ENCODE peak calls at places on chromosomes 16 and 17, in ten cellular contexts. E is GM20000; G is NCI-H460; M is heart right ventricle; Q is activated T-cell treated with anti-CD3 and anti-CD28 coated beads, Interleukin-2, amount 50 U/mL, for 72 hours; J is stimulated activated CD8-positive, alpha-beta memory T cell treated with anti-CD3 and anti-CD28 coated beads, Interleukin-7, amount 100 ng/mL, for 4 hours; D is stimulated activated CD4-positive, alpha-beta T cell treated with anti-CD3 and anti-CD28 coated beads, Interleukin-1b, Interleukin-23, amount 100 ng/mL, for 1 hour; L is astrocyte of the cerebellum; K is H54; U is GM19239. C is an unnamed sample.
A peak's percentile ranks its signal among the peaks of the same experiment; 100 is the strongest.

GRCh38 chr17:17811381-17812210 is 25.2 kb downstream of the SREBF1 start:
- DNase-seq in G (no peak), J (no peak), E (no peak), L (no peak), U (peak; percentile 46), M (no peak), Q (no peak), K (no peak), D (no peak), C (peak; percentile 70)

GRCh38 chr16:78005881-78006280 is 16.5 kb upstream of the CLEC3A start:
- DNase-seq in L (no peak), M (no peak), E (peak; percentile 16), K (no peak), J (no peak), U (no peak), Q (peak; percentile 7), G (no peak), D (no peak), C (no peak)

GRCh38 chr17:21542070-21542469 is 150.3 kb upstream of the KCNJ18 start:
- DNase-seq in G (no peak), D (no peak), J (no peak), U (no peak), K (no peak), E (no peak), M (no peak), Q (no peak), L (no peak), C (no peak)

GRCh38 chr17:29042679-29043538 is at the start of gene PIPOX:
- DNase-seq in L (peak; percentile 43), Q (no peak), K (no peak), D (no peak), G (no peak), M (peak; percentile 20), J (no peak), E (no peak), U (peak; percentile 22), C (peak; percentile 69)

GRCh38 chr16:64172652-64173051 is 949.2 kb downstream of the CDH11 start:
- DNase-seq in M (no peak), K (no peak), U (no peak), L (no peak), Q (no peak), G (no peak), J (no peak), E (no peak), D (no peak), C (no peak)

GRCh38 chr16:47511882-47512281 is 50.8 kb downstream of the PHKB start:
- DNase-seq in K (no peak), M (no peak), G (no peak), Q (no peak), U (no peak), J (no peak), E (no peak), L (no peak), D (no peak), C (no peak)

GRCh38 chr17:58527949-58528348 is 13.5 kb upstream of the MTMR4 start:
- DNase-seq in M (no peak), U (no peak), G (no peak), L (peak; percentile 63), E (no peak), Q (no peak), D (no peak), K (no peak), J (no peak), C (no peak)

GRCh38 chr17:7961436-7961835 is 29.4 kb downstream of the CNTROB start:
- DNase-seq in M (no peak), G (no peak), U (no peak), Q (no peak), L (no peak), D (no peak), K (no peak), E (no peak), J (no peak), C (no peak)

GRCh38 chr17:4004517-4005295 is 40.5 kb upstream of the ATP2A3 start:
- DNase-seq in J (peak; percentile 20), K (no peak), E (peak; percentile 91), U (peak; percentile 89), L (no peak), Q (peak; percentile 76), G (peak; percentile 29), M (peak; percentile 41), D (no peak), C (peak; percentile 48)

GRCh38 chr17:8212312-8213180 is 2.2 kb upstream of the AURKB start:
- DNase-seq in G (no peak), L (no peak), D (no peak), U (no peak), K (no peak), Q (no peak), E (no peak), J (no peak), M (no peak), C (no peak)

GRCh38 chr17:45364531-45365390 is 47.9 kb upstream of the MAP3K14 start:
- DNase-seq in J (no peak), G (no peak), E (no peak), K (no peak), D (no peak), L (no peak), U (peak; percentile 30), M (no peak), Q (no peak), C (no peak)

GRCh38 chr17:70819183-70819582 is 649.9 kb downstream of the KCNJ2 start:
- DNase-seq in M (no peak), G (no peak), K (no peak), Q (no peak), D (no peak), L (no peak), J (no peak), U (no peak), E (no peak), C (no peak)

GRCh38 chr16:68528686-68529379 is 10.3 kb upstream of the ZFP90 start:
- DNase-seq in U (peak; percentile 97), D (peak; percentile 75), L (peak; percentile 55), Q (peak; percentile 90), K (peak; percentile 82), G (peak; percentile 85), E (peak; percentile 95), M (peak; percentile 80), J (peak; percentile 76), C (peak; percentile 90)